ENCODE peak calls at places on chromosomes 12 and 14, in nine cellular contexts. U is HEK293T; V is NCI-H1092; X is transverse colon; C is NCI-H446; L is stimulated activated CD4-positive, alpha-beta T cell treated with anti-CD3 and anti-CD28 coated beads, Interleukin-4, amount 100 ng/mL, for 48 hours; G is EL; O is GDM1; S is G401. I is an unnamed sample.

GRCh38 chr12:72133497-72134055 is 138.6 kb upstream of the TRHDE start:
- DNase-seq in V (no peak), G (peak; percentile 12), O (no peak), C (no peak), U (no peak), X (no peak), S (no peak), L (no peak), I (no peak)

GRCh38 chr12:82740129-82741000 is 53.7 kb downstream of the TMTC2 start:
- DNase-seq in X (no peak), O (no peak), C (no peak), G (peak; percentile 41), V (no peak), L (no peak), S (no peak), U (peak; percentile 30), I (no peak)

GRCh38 chr12:42162198-42162597 is 17.5 kb upstream of the GXYLT1 start:
- DNase-seq in G (peak; percentile 77), L (no peak), O (no peak), U (no peak), S (peak; percentile 25), C (no peak), X (no peak), V (no peak), I (no peak)

GRCh38 chr12:79895804-79896203 is 39.1 kb downstream of the PPP1R12A start:
- DNase-seq in L (no peak), U (no peak), O (no peak), C (no peak), G (no peak), X (no peak), V (no peak), S (no peak), I (no peak)

GRCh38 chr12:14884458-14884878 is 1.2 kb downstream of the MGP start:
- DNase-seq in O (peak; percentile 33), X (peak; percentile 83), V (peak; percentile 79), L (peak; percentile 57), G (peak; percentile 57), C (peak; percentile 91), U (no peak), S (peak; percentile 89), I (peak; percentile 93)

GRCh38 chr14:100282766-100283419 is 23.4 kb downstream of the SLC25A29 start:
- DNase-seq in V (no peak), O (no peak), X (peak; percentile 5), U (no peak), L (no peak), G (no peak), S (no peak), C (no peak), I (no peak)

GRCh38 chr12:81896771-81897170 is 137.6 kb upstream of the PPFIA2 start:
- DNase-seq in O (no peak), U (no peak), X (no peak), L (peak; percentile 2), S (no peak), G (no peak), C (no peak), V (no peak), I (no peak)

GRCh38 chr12:68158427-68158826 is 1.1 kb downstream of the IFNG start:
- DNase-seq in U (no peak), G (peak; percentile 13), S (no peak), L (no peak), O (no peak), X (no peak), C (peak; percentile 20), V (no peak), I (peak; percentile 24)

GRCh38 chr12:27193106-27193505 is 51.0 kb upstream of the STK38L start:
- DNase-seq in X (no peak), U (no peak), O (no peak), L (no peak), C (no peak), S (no peak), V (no peak), G (peak; percentile 69), I (peak; percentile 65)

GRCh38 chr12:64452559-64453329 is 824 bp downstream of the TBK1 start:
- DNase-seq in L (no peak), S (peak; percentile 43), U (peak; percentile 18), O (peak; percentile 26), V (no peak), X (peak; percentile 9), G (peak; percentile 77), C (no peak), I (peak; percentile 67)

GRCh38 chr12:4320287-4320858 is 640 bp upstream of the TIGAR start:
- DNase-seq in O (no peak), X (no peak), U (no peak), G (no peak), C (no peak), V (no peak), S (no peak), L (no peak), I (no peak)